ENCODE peak calls at places on chromosomes 4 and X, in six cellular contexts. Y, H, R, A, J and B are unnamed samples.

GRCh38 chr4:70559216-70559830 is 32.7 kb upstream of the AMBN start:
- DNase-seq in H (no peak), R (peak; percentile 55), Y (peak; percentile 42), J (peak; percentile 26), A (peak; percentile 4), B (no peak)

GRCh38 chr4:80305466-80305865 is 30.1 kb upstream of the CFAP299 start:
- DNase-seq in H (no peak), Y (no peak), J (no peak), R (no peak), A (no peak), B (no peak)

GRCh38 chr4:133186210-133186609 is 37.1 kb downstream of the PCDH10 start:
- DNase-seq in R (no peak), J (no peak), A (no peak), H (no peak), Y (no peak), B (no peak)

GRCh38 chrX:10833299-10834169 is 213.1 kb upstream of the MID1 start:
- DNase-seq in J (peak; percentile 18), A (no peak), H (peak; percentile 50), R (no peak), Y (no peak), B (no peak)

GRCh38 chrX:69025802-69026301 is 139.4 kb downstream of the PJA1 start:
- DNase-seq in H (no peak), A (no peak), R (no peak), J (no peak), Y (no peak), B (no peak)

GRCh38 chrX:140526138-140526537 is 21.3 kb upstream of the SOX3 start:
- DNase-seq in A (no peak), R (no peak), Y (no peak), H (no peak), J (no peak), B (no peak)

GRCh38 chrX:13078739-13079444 is 34.5 kb upstream of the FAM9C start:
- DNase-seq in H (no peak), R (no peak), Y (no peak), A (no peak), J (peak; percentile 41), B (no peak)

GRCh38 chr4:13982008-13982407 is 354.5 kb upstream of the BOD1L1 start:
- DNase-seq in Y (no peak), R (no peak), A (no peak), H (no peak), J (no peak), B (no peak)

GRCh38 chrX:7266261-7266660 is 118.3 kb upstream of the PUDP start:
- DNase-seq in Y (no peak), A (no peak), R (no peak), H (no peak), J (no peak), B (no peak)

GRCh38 chr4:85478576-85478975 is 3.6 kb downstream of the ARHGAP24 start:
- DNase-seq in H (no peak), R (no peak), J (no peak), Y (no peak), A (no peak), B (no peak)
- TF ChIP-seq CTCF in H (no peak), R (no peak), J (no peak), Y (no peak), A (no peak), B (no peak)

GRCh38 chr4:95869961-95870500 is 30.1 kb downstream of the PDHA2 start:
- DNase-seq in Y (no peak), R (no peak), A (no peak), J (no peak), H (no peak), B (no peak)
- H3K9me3 ChIP-seq in Y (no peaks in the 10 kb centered on the region), R (peaks cover 20% of the 10 kb centered on the region), A (peaks cover 18% of the 10 kb centered on the region), J (no peaks in the 10 kb centered on the region), H (no peaks in the 10 kb centered on the region), B (peaks cover 7% of the 10 kb centered on the region)

GRCh38 chrX:1464282-1465131 is 11.8 kb upstream of the ASMTL start:
- DNase-seq in Y (no peak), H (no peak), A (no peak), R (no peak), J (no peak), B (no peak)
- TF ChIP-seq CTCF in Y (no peak), H (no peak), A (no peak), R (no peak), J (no peak), B (no peak)

GRCh38 chrX:40108959-40109287 is 11.2 kb upstream of the BCOR start:
- DNase-seq in A (no peak), Y (peak; percentile 62), R (peak; percentile 41), J (peak; percentile 82), H (peak; percentile 70), B (no peak)
- H3K9me3 ChIP-seq in A (no peaks in the 10 kb centered on the region), Y (no peaks in the 10 kb centered on the region), R (no peaks in the 10 kb centered on the region), J (no peaks in the 10 kb centered on the region), H (no peaks in the 10 kb centered on the region), B (no peaks in the 10 kb centered on the region)

DNA sequence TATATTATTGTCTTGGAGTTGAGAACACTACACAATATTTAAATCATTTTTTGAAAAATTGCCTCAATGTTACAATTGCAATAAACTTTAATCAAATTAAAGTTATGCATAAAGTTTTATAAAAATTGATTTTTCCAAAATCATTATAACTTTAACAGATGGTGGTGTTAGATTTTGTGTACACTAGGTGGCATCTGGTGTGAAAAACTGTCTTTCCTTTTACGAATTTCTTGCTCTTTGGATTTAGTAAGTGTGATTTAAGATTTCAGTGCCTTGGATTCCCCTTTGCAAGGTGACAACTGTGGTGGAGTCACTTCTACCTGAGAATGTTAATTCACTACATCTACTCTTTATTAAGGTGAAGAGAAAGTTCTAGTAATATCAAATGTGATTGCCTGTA is 91.6 kb downstream of the AREG start:
- DNase-seq in Y (no peak), A (no peak), R (no peak), J (no peak), H (no peak), B (no peak)
- TF ChIP-seq CTCF in Y (peak; percentile 42), A (no peak), R (peak; percentile 41), J (no peak), H (no peak), B (peak; percentile 34)

DNA sequence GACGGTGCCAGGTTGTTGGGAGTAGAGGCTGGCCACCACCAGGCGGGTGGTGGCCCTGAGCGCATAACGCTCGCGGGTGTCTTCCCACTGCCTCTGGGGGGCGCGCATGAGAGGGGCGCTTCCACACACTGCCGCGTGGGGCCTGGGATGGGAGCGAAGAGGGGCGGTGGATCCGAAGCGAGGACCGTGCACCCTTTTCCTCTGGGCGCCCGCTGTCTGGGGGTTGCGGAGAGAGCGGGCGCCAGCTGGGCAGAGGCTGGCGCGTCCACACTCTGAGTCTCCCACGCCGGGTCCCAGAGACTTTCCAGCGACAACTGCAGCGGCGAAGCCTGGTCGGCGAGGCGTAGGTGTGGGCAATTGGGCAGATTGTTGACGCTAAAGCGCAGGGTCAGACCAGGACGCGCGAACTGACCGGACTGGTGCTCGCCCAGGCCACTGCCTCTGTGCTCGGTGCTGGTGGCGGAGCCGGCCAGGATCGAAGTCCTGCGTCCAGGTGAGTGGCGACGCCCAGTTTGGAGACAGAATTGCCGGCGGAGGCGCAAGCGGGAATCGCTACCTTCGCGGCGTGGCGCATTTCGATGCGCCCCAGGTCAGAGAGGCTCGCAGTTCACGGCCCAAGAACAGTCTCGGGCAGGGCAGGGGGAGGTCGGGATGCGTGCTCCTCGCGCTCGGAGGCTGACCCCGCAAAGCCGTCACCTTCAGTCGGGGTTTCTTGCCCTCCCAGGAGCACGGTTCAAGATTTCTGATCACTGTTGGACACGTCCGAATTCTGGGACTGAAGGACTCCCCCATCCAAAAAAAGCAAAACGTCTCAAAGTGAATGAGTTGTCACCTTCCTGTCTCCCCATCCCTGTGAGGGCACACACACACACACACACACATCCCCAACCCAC is 2.6 kb upstream of the HMX1 start:
- DNase-seq in J (no peak), Y (no peak), H (no peak), A (no peak), R (no peak), B (no peak)
- H3K9me3 ChIP-seq in J (no peaks in the 10 kb centered on the region), Y (no peaks in the 10 kb centered on the region), H (no peaks in the 10 kb centered on the region), A (no peaks in the 10 kb centered on the region), R (no peaks in the 10 kb centered on the region), B (no peaks in the 10 kb centered on the region)

DNA sequence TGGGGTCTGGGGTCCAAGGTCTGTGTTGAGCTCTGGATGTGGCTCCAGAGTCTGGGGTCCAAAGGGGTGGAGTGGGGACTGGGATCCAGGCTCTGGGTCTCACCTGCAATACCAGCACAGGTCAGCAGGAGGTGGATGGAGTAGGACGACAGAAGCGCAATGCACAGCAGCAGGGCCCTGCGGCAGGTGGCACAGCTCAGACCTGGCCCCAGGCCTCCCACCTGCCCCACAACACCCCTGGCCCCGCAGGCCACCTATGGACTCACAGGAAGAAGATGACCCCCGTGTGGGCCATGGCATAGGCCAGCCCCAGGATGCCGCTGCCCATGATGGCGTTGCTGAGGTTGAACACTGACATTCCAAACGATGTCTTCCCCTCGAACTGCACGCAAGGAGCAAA is 3.4 kb downstream of the SLC38A5 start:
- DNase-seq in H (no peak), R (no peak), J (no peak), Y (no peak), A (no peak), B (no peak)
- TF ChIP-seq CTCF in H (no peak), R (peak; percentile 55), J (no peak), Y (no peak), A (no peak), B (no peak)